ENCODE peak calls at places on chromosomes 2 and 18, in four cellular contexts. O is foreskin fibroblast, N is spleen, H is heart left ventricle. U is an unnamed sample.
A peak's percentile ranks its signal among the peaks of the same experiment; 100 is the strongest.

GRCh38 chr2:164073053-164073757 is 337.4 kb upstream of the FIGN start:
- DNase-seq in O (no peak), N (no peak), H (no peak), U (no peak)

GRCh38 chr18:43034683-43035500 is 80.6 kb downstream of the RIT2 start:
- DNase-seq in O (no peak), N (no peak), H (no peak), U (no peak)

GRCh38 chr2:180359522-180360282 is 352.6 kb upstream of the CWC22 start:
- DNase-seq in O (no peak), N (peak; percentile 73), H (no peak), U (no peak)

GRCh38 chr2:182652326-182652725 is 63.7 kb upstream of the DNAJC10 start:
- DNase-seq in O (no peak), N (no peak), H (no peak), U (no peak)

GRCh38 chr2:190511104-190511503 is 23.4 kb downstream of the NEMP2 start:
- DNase-seq in O (peak; percentile 65), N (no peak), H (no peak), U (no peak)

GRCh38 chr2:28393115-28393836 is 618 bp downstream of the FOSL2 start:
- DNase-seq in O (peak; percentile 93), N (peak; percentile 90), H (peak; percentile 88), U (no peak)

GRCh38 chr2:231467613-231468525 is 3.6 kb upstream of the NCL start:
- DNase-seq in O (peak; percentile 11), N (peak; percentile 70), H (no peak), U (no peak)

GRCh38 chr2:207983654-207984053 is 41.7 kb downstream of the PLEKHM3 start:
- DNase-seq in O (no peak), N (peak; percentile 56), H (no peak), U (no peak)

GRCh38 chr18:73528066-73528465 is 619.6 kb downstream of the FBXO15 start:
- DNase-seq in O (no peak), N (no peak), H (no peak), U (no peak)

GRCh38 chr2:164917296-164917903 is 37.9 kb downstream of the SLC38A11 start:
- DNase-seq in O (peak; percentile 41), N (no peak), H (peak; percentile 52), U (no peak)

GRCh38 chr18:66395671-66396218 is 208.1 kb downstream of the CDH19 start:
- DNase-seq in O (no peak), N (peak; percentile 64), H (peak; percentile 50), U (no peak)

GRCh38 chr2:238750212-238750904 is 97.5 kb upstream of the TWIST2 start:
- DNase-seq in O (no peak), N (no peak), H (no peak), U (no peak)

DNA sequence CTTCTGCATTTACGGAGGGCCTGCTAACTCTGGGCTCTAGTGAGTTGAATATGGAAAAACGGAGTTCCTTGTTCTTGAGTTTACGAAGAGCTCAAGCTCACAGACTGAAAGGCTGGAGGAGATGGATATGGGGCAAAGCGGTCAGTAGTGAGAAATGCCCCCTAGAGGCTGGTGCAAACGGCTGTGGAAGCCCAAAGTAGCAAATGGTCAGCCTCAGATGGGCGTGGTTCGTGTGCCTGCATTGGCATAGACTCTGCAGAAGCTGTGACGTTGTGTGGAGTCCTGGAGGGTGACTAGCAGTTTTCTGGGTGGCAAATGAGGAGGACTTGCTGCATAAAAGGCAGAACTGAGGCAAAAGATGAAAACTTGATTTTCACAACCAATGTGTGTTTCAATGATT is 93.6 kb upstream of the TWIST2 start:
- DNase-seq in O (peak; percentile 30), N (no peak), H (no peak), U (no peak)
- TF ChIP-seq CTCF in O (peak; percentile 13), N (no peak), H (no peak), U (no peak)

DNA sequence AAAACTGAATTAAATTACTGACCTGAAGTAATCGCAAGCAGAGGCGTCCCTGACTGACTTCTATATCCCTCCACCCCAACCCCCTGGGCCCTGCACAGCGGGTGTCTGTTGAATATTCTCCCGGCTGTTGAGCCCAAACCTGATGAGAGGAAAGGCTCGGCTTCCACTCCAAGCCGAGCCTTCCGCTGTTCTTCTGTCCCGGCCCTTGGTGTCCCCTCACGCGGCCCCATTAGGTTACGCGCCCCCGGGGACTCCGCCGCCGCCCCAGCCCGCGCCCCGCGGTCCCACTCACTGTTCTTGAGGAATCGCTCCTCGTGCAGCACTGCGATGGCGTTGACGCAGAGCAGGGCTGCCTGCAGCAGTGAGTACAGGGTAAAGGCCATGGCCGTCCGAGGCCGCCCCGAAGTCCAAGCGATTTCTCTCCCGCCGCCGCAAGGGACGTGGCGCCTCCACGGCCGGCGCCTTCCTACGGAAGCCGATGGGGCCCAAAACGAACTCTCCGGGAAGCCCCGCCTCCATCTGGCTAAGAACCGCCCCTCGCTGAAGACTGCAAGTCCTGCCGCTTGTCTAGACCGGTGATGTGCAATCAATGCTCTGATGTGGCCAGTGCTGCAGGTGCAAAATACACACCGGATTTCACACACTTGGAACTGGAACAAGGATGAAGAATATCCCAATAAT is at the start of gene IER3IP1:
- DNase-seq in O (peak; percentile 97), N (peak; percentile 95), H (peak; percentile 95), U (peak; percentile 59)
- TF ChIP-seq CTCF in O (no peak), N (no peak), H (no peak), U (peak; percentile 21)

DNA sequence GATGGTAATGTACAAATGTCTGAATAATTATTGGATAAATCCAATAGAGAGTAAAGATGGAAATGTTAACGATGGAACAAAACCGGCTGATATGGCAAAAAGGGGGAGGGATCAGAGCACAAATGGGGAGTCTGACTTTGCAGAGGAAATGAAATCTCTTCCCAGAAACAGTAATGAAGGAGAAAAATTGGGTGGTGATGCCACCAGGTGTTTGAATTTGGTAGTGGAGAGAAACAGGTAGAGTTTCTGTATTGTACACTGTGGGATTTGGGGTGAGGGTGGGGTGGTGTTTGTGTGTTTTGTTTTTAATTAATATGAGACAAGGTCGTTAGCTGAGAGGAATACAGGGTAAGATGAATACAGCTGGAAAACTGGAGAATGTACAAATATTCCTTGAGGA is 20.4 kb upstream of the XDH start:
- DNase-seq in O (peak; percentile 31), N (no peak), H (no peak), U (no peak)
- TF ChIP-seq CTCF in O (peak; percentile 29), N (no peak), H (no peak), U (no peak)

DNA sequence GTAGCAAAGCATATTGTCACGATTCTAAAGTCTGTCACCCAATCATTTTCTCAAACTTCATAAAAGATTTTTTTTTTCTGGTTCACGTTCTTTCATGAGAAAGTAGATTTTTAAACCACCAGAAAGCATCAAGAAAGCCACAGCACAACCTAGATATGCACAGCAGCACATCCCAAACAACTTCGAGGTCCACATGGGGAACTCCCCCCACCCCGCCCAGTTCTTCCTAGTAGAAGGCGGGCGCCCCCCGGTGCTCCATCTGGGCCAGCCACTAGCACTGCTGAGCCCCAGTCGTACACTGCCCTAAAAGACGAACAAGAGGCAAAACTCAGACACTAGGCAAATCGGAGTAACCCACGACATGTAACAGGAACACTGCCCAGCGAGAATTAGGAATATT is 15.5 kb downstream of the HDLBP start:
- DNase-seq in O (no peak), N (no peak), H (no peak), U (no peak)
- TF ChIP-seq CTCF in O (no peak), N (no peak), H (no peak), U (no peak)

GRCh38 chr2:134782792-134783191 is 55.6 kb upstream of the ACMSD start:
- DNase-seq in O (peak; percentile 36), N (no peak), H (no peak), U (no peak)
- TF ChIP-seq CTCF in O (no peak), N (peak; percentile 15), H (peak; percentile 14), U (peak; percentile 23)

DNA sequence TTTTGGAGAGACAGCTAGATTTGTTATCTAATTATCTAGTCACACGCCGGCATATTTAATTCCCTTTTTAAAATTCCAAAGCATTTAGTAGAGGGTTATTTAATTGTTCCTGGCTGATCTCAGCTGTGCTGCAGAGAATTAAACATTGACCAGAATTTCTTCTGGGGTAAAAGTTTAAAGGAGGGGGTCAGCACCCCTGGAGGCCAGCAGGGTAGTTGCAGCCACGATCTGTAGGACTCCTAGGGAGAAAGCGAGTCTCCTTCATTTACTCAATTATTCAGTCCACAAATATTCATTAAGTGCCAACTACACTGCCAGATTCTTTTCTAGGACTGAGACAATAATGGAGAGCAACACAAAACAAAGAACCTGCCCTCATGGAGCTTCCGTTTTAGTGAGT is 294.3 kb downstream of the RDH14 start:
- DNase-seq in O (no peak), N (no peak), H (no peak), U (no peak)
- TF ChIP-seq CTCF in O (peak; percentile 8), N (no peak), H (no peak), U (no peak)

DNA sequence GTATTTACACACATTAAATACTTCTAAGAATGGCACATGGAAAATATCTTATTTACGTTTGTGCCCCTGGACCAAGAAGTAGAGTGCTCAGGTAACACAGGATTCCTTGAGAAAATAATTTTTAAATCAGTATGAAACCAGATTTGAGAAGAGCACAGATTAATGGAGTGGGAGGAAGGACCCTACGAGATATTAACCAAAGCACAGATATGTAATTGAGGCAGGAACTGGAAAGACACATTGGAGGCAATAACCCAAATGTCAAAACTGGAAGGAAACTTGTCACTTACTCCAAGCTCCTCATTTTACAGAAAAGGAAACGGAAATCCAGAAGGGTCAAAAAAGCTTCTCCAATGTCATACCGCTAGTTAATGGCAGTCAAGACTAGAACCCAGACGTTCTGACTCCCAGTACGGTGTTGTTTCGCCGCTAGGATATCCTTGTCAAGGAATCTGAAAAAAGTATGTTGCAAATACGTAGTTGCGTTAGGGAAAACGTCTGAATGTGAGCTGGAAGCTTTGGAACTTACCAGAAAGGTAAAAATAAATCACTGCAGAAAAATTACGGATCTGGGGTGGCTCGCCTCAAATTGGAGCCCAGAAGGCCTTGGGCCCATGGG is 634 bp downstream of the MTIF2 start:
- DNase-seq in O (no peak), N (no peak), H (no peak), U (no peak)
- TF ChIP-seq CTCF in O (no peak), N (no peak), H (no peak), U (no peak)

GRCh38 chr2:11743846-11744553 is 2.4 kb upstream of the LPIN1 start:
- DNase-seq in O (peak; percentile 100), N (peak; percentile 92), H (peak; percentile 94), U (peak; percentile 98)

GRCh38 chr2:11742317-11742701 is 4.1 kb upstream of the LPIN1 start:
- DNase-seq in O (peak; percentile 83), N (no peak), H (no peak), U (no peak)

GRCh38 chr2:11742702-11743530 is 3.5 kb upstream of the LPIN1 start:
- DNase-seq in O (no peak), N (no peak), H (no peak), U (no peak)

GRCh38 chr2:11743531-11743815 is 3.0 kb upstream of the LPIN1 start:
- DNase-seq in O (no peak), N (no peak), H (no peak), U (no peak)

DNA sequence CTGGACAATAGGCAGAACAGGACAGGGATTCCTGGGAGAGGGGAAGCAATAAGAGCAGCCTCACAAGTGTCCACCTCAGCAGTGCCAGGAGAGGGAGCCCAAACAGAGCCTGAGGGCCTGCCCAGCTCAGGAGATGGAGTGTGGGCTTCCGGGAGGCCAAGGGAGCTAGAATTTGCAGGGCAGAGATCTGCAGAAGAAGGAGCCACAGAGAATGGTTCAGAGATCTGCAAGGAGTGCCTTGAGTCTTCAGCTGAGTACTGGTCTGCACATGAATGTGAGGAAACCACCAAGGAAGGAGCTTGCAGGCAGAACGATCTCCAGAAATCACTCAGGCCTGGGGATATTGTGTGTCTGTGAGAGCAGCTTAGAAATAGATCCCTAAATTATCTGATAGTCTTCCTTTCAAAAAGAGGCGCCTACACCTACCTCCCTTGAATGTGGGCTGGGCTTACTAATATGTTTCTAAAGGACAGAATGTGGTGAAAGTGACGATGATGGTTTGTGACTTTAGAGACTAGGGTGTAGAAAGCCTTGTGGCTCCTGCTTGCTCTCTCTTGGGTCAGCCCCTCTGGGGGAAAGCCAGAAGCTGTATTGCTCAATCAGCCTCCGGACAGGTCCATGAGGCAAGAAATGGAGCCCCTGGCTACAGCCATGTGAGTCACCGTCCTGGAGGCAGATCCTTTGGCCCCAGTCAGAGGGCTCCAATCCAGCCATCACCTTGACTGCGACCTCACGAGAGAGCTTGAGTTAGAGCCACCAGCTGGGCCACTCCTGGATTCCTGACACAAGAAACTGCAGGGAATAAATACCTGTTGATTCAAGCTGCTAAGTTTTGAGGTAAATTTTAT is 7.6 kb upstream of the LPIN1 start:
- DNase-seq in O (peak; percentile 96), N (no peak), H (peak; percentile 73), U (no peak)
- TF ChIP-seq CTCF in O (peak; percentile 66), N (peak; percentile 35), H (peak; percentile 44), U (peak; percentile 88)

U was measured in AG04449.